ENCODE peak calls at places on chromosomes 1 and 21, in nine cellular contexts. K is mammary epithelial cell, I is neural progenitor cell, G is PC-9, Y is fibroblast of lung, D is DND-41, O is IMR-90, E is GM23338, C is neuronal stem cell. X is an unnamed sample.
A peak's percentile ranks its signal among the peaks of the same experiment; 100 is the strongest.

GRCh38 chr1:18325151-18325550 is 155.6 kb upstream of the KLHDC7A start:
- DNase-seq in K (no peak), I (peak; percentile 44), G (no peak), Y (no peak), D (no peak), O (no peak), E (no peak), C (no peak), X (no peak)

GRCh38 chr1:165073402-165074007 is 283.0 kb downstream of the LMX1A start:
- DNase-seq in K (peak; percentile 35), I (peak; percentile 75), G (peak; percentile 46), Y (peak; percentile 41), D (peak; percentile 11), O (peak; percentile 56), E (peak; percentile 86), C (peak; percentile 47), X (peak; percentile 43)

GRCh38 chr1:164813781-164814180 is 254.8 kb downstream of the PBX1 start:
- DNase-seq in K (no peak), I (no peak), G (no peak), Y (no peak), D (no peak), O (no peak), E (no peak), C (no peak), X (no peak)

GRCh38 chr1:243354511-243355153 is 98.8 kb downstream of the SDCCAG8 start:
- DNase-seq in K (no peak), I (no peak), G (no peak), Y (peak; percentile 20), D (peak; percentile 19), O (peak; percentile 21), E (no peak), C (no peak), X (no peak)

GRCh38 chr1:208910161-208910560 is 666.0 kb upstream of the PLXNA2 start:
- DNase-seq in K (no peak), I (no peak), G (no peak), Y (no peak), D (no peak), O (no peak), E (no peak), C (no peak), X (no peak)

GRCh38 chr1:30756545-30757195 is 904 bp downstream of the LAPTM5 start:
- DNase-seq in K (peak; percentile 91), I (no peak), G (peak; percentile 93), Y (peak; percentile 96), D (peak; percentile 87), O (peak; percentile 82), E (no peak), C (no peak), X (no peak)

GRCh38 chr1:42937141-42937696 is 21.4 kb downstream of the SLC2A1 start:
- DNase-seq in K (peak; percentile 95), I (no peak), G (peak; percentile 93), Y (peak; percentile 66), D (no peak), O (peak; percentile 85), E (no peak), C (no peak), X (peak; percentile 53)

GRCh38 chr1:53734650-53735211 is 4.2 kb downstream of the GLIS1 start:
- DNase-seq in K (no peak), I (peak; percentile 60), G (no peak), Y (peak; percentile 85), D (no peak), O (peak; percentile 94), E (no peak), C (no peak), X (no peak)

GRCh38 chr1:40362699-40363098 is 10.8 kb upstream of the SMAP2 start:
- DNase-seq in K (no peak), I (no peak), G (no peak), Y (peak; percentile 44), D (no peak), O (peak; percentile 69), E (no peak), C (no peak), X (no peak)

GRCh38 chr21:26846036-26846931 is 1.1 kb upstream of the ADAMTS1 start:
- DNase-seq in K (peak; percentile 50), I (peak; percentile 79), G (no peak), Y (peak; percentile 65), D (no peak), O (peak; percentile 82), E (peak; percentile 81), C (peak; percentile 58), X (no peak)

GRCh38 chr1:30101477-30102227 is 621.7 kb downstream of the MATN1 start:
- DNase-seq in K (no peak), I (peak; percentile 31), G (no peak), Y (no peak), D (no peak), O (no peak), E (peak; percentile 33), C (no peak), X (no peak)

GRCh38 chr1:245475961-245476522 is 321.3 kb downstream of the KIF26B start:
- DNase-seq in K (no peak), I (no peak), G (no peak), Y (no peak), D (no peak), O (no peak), E (no peak), C (no peak), X (no peak)

GRCh38 chr1:24108334-24109165 is 3.4 kb downstream of the MYOM3 start:
- DNase-seq in K (peak; percentile 96), I (no peak), G (peak; percentile 65), Y (peak; percentile 93), D (no peak), O (peak; percentile 69), E (no peak), C (no peak), X (peak; percentile 75)

GRCh38 chr1:171954386-171954785 is 113.1 kb downstream of the DNM3 start:
- DNase-seq in K (no peak), I (peak; percentile 9), G (no peak), Y (no peak), D (no peak), O (no peak), E (no peak), C (no peak), X (no peak)

GRCh38 chr1:193406901-193407300 is 220.5 kb upstream of the B3GALT2 start:
- DNase-seq in K (peak; percentile 30), I (peak; percentile 50), G (no peak), Y (peak; percentile 76), D (no peak), O (peak; percentile 72), E (peak; percentile 76), C (peak; percentile 6), X (peak; percentile 28)

GRCh38 chr21:34583926-34584563 is 30.9 kb downstream of the RCAN1 start:
- DNase-seq in K (no peak), I (no peak), G (no peak), Y (no peak), D (no peak), O (no peak), E (no peak), C (no peak), X (no peak)

GRCh38 chr1:173473599-173474011 is 3.5 kb upstream of the PRDX6 start:
- DNase-seq in K (peak; percentile 64), I (no peak), G (peak; percentile 42), Y (peak; percentile 77), D (no peak), O (peak; percentile 75), E (no peak), C (no peak), X (no peak)

GRCh38 chr21:29501451-29501850 is 202.7 kb downstream of the BACH1 start:
- DNase-seq in K (no peak), I (no peak), G (no peak), Y (peak; percentile 65), D (no peak), O (peak; percentile 88), E (no peak), C (no peak), X (no peak)

GRCh38 chr1:166730299-166730888 is 108.9 kb upstream of the POGK start:
- DNase-seq in K (peak; percentile 74), I (no peak), G (no peak), Y (peak; percentile 32), D (no peak), O (no peak), E (peak; percentile 26), C (no peak), X (no peak)

GRCh38 chr1:188590641-188591040 is 1761.9 kb downstream of the PLA2G4A start:
- DNase-seq in K (no peak), I (no peak), G (no peak), Y (peak; percentile 11), D (no peak), O (no peak), E (no peak), C (no peak), X (no peak)

GRCh38 chr1:34657849-34658248 is 97.0 kb upstream of the GJB5 start:
- DNase-seq in K (no peak), I (no peak), G (no peak), Y (no peak), D (no peak), O (no peak), E (no peak), C (no peak), X (no peak)
- H2AFZ ChIP-seq in K (no peak overlapping the region), I (no peak overlapping the region), G (no peak overlapping the region), Y (no peak overlapping the region), D (no peak overlapping the region), O (no peak overlapping the region), E (no peak overlapping the region), C (no peak overlapping the region), X (no peak overlapping the region)

DNA sequence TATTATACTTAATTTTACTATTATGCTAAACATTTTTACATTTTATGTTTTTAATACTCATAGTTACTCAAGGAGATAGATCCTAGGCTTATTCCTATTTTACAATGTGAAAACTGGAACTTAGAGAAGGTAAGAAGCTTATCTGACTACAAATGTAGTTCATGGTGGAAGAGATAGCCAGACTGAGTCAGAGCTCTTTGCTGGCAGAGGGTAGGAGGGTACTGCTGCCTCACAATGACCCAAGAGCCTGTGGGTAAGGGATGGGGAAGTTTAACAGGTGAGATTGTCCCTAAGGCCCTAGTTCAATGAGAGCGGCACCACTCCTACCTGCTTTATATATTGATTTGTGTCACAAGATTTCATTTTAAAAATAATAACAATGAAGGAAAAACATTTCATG is 34.1 kb upstream of the NEK7 start:
- DNase-seq in K (no peak), I (no peak), G (no peak), Y (peak; percentile 72), D (no peak), O (peak; percentile 45), E (no peak), C (no peak), X (no peak)
- H2AFZ ChIP-seq in K (no peak overlapping the region), I (no peak overlapping the region), G (no peak overlapping the region), Y (no peak overlapping the region), D (peak overlapping the region; percentile 47), O (peak overlapping the region; percentile 55), E (no peak overlapping the region), C (no peak overlapping the region), X (no peak overlapping the region)

GRCh38 chr1:66695121-66695520 is 57.1 kb upstream of the DYNLT5 start:
- DNase-seq in K (no peak), I (peak; percentile 20), G (no peak), Y (no peak), D (no peak), O (no peak), E (peak; percentile 29), C (peak; percentile 8), X (no peak)
- H2AFZ ChIP-seq in K (no peak overlapping the region), I (no peak overlapping the region), G (no peak overlapping the region), Y (no peak overlapping the region), D (no peak overlapping the region), O (no peak overlapping the region), E (no peak overlapping the region), C (no peak overlapping the region), X (no peak overlapping the region)

DNA sequence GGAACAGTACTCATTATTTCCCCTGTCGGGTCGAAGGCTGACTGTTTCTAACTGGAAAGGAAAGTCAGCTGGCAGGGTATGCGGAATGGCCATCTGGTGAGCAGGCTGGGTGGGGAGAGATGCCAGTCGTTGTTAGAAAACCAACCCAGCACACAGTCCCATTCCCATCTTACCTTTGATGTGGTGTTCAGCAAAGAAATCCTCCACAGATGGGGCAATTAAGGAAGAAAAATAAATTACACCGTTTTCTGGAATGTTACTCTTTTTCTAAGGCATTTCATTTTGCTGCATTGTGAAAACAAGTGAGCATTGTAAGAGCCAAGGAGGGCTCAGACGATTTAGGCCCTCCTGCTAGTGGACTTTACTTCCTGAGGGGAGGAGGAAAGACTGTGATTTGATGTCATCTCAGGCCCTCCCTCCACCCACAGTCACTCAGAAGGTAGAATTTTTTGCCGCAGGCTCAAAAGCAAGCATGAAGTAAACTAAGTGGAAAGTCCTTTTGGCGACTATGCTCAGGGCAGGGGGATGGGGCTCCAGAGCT is at the start of gene SLC16A4:
- DNase-seq in K (peak; percentile 80), I (peak; percentile 25), G (no peak), Y (peak; percentile 86), D (no peak), O (peak; percentile 81), E (peak; percentile 40), C (no peak), X (peak; percentile 76)
- H2AFZ ChIP-seq in K (peak within 1 kb of the TSS; percentile 66), I (no peak within 1 kb of the TSS), G (no peak within 1 kb of the TSS), Y (no peak within 1 kb of the TSS), D (no peak within 1 kb of the TSS), O (peak within 1 kb of the TSS; percentile 73), E (no peak within 1 kb of the TSS), C (peak within 1 kb of the TSS; percentile 45), X (no peak within 1 kb of the TSS)